ENCODE peak calls at places on chromosomes 3 and 15, in four cellular contexts. B, R, T and N are unnamed samples.

GRCh38 chr15:99029358-99029871 is 21.8 kb upstream of the PGPEP1L start:
- DNase-seq in B (no peak), R (no peak), T (no peak), N (no peak)

GRCh38 chr3:47152578-47152977 is 11.3 kb downstream of the SETD2 start:
- DNase-seq in B (no peak), R (no peak), T (no peak), N (no peak)

GRCh38 chr15:79942656-79943481 is 28.1 kb downstream of the BCL2A1 start:
- DNase-seq in B (no peak), R (peak), T (no peak), N (no peak)

GRCh38 chr3:42612928-42613327 is 12.4 kb downstream of the NKTR start:
- DNase-seq in B (no peak), R (no peak), T (no peak), N (no peak)

GRCh38 chr3:53342353-53342752 is 5.0 kb downstream of the DCP1A start:
- DNase-seq in B (no peak), R (peak), T (no peak), N (no peak)

GRCh38 chr15:39465843-39466242 is 115.0 kb upstream of the THBS1 start:
- DNase-seq in B (no peak), R (no peak), T (no peak), N (no peak)

GRCh38 chr15:100740105-100740504 is 137.7 kb downstream of the ASB7 start:
- DNase-seq in B (no peak), R (no peak), T (no peak), N (no peak)

GRCh38 chr15:48710952-48711495 is 65.5 kb upstream of the FBN1 start:
- DNase-seq in B (no peak), R (no peak), T (no peak), N (no peak)

GRCh38 chr15:40906947-40907802 is 12.9 kb downstream of the VPS18 start:
- DNase-seq in B (no peak), R (no peak), T (no peak), N (peak)

GRCh38 chr3:46127503-46127902 is 80.6 kb downstream of the CCR1 start:
- DNase-seq in B (peak), R (peak), T (no peak), N (no peak)

GRCh38 chr15:58582150-58582549 is 150.4 kb downstream of the LIPC start:
- DNase-seq in B (no peak), R (no peak), T (no peak), N (no peak)

GRCh38 chr3:113252553-113252952 is 41.2 kb downstream of the BOC start:
- DNase-seq in B (no peak), R (no peak), T (no peak), N (no peak)

GRCh38 chr3:184737641-184738518 is 26.0 kb upstream of the MAGEF1 start:
- DNase-seq in B (no peak), R (no peak), T (no peak), N (no peak)

GRCh38 chr15:100241572-100242479 is 99.9 kb downstream of the ADAMTS17 start:
- DNase-seq in B (peak), R (peak), T (peak), N (no peak)

GRCh38 chr3:46730819-46731218 is 13.2 kb upstream of the PRSS50 start:
- DNase-seq in B (no peak), R (no peak), T (no peak), N (no peak)

GRCh38 chr3:194269610-194270145 is 81.5 kb downstream of the CPN2 start:
- DNase-seq in B (no peak), R (no peak), T (no peak), N (no peak)

GRCh38 chr15:43469867-43470266 is 23.1 kb downstream of the TP53BP1 start:
- DNase-seq in B (no peak), R (no peak), T (no peak), N (no peak)

GRCh38 chr3:123586131-123586530 is 1.3 kb upstream of the HACD2 start:
- DNase-seq in B (peak), R (peak), T (no peak), N (peak)

GRCh38 chr15:40471778-40472130 is 970 bp downstream of the CHST14 start:
- DNase-seq in B (peak), R (no peak), T (no peak), N (no peak)

GRCh38 chr15:39171944-39172368 is 408.9 kb upstream of the THBS1 start:
- DNase-seq in B (peak), R (peak), T (peak), N (no peak)

GRCh38 chr15:89693696-89694095 is 3.1 kb downstream of the WDR93 start:
- DNase-seq in B (no peak), R (no peak), T (no peak), N (no peak)

GRCh38 chr3:72974956-72975355 is 21.7 kb upstream of the PPP4R2 start:
- DNase-seq in B (no peak), R (no peak), T (no peak), N (no peak)

GRCh38 chr3:72972706-72973030 is 23.9 kb upstream of the PPP4R2 start:
- DNase-seq in B (no peak), R (no peak), T (no peak), N (no peak)

GRCh38 chr3:72973786-72974185 is 22.8 kb upstream of the PPP4R2 start:
- DNase-seq in B (no peak), R (no peak), T (no peak), N (no peak)

GRCh38 chr3:72970942-72971341 is 25.7 kb upstream of the PPP4R2 start:
- DNase-seq in B (no peak), R (no peak), T (no peak), N (no peak)

DNA sequence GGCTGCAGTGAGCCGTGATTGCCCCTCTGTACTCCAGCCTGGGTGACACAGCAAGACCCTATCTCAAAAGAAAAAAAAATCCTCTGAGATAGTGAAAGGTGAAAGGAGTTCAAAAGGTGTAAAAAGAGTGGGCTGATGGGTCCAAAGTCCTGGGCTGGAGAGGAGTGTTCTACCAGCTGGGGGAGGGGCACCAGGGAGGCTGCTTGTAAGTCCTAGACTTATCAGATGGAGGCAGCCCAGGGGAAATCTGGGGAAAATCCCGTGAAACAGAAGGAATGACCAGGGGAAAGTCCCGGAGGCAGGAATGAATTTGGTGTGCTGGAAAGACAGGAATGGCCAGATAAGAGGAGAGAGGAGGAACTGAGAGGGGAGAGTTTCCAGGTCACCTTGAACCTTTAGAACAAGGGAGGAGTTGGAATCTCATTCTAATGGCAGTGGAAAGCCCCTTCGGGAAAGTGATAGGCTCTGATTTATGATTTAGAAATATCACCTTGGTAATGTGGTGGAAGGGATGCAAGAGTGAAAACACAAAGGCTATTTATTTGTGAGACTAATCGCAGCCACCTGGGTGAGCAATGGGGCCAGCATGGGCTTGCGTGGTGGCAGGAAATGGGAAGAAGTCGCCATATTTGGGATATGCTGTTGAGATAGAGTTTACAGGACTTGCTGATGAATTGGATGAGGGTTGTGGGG is 23.4 kb upstream of the PPP4R2 start:
- DNase-seq in B (peak), R (no peak), T (no peak), N (no peak)
- H3K27ac ChIP-seq in B (peak), R (no peak), T (no peak), N (no peak)

DNA sequence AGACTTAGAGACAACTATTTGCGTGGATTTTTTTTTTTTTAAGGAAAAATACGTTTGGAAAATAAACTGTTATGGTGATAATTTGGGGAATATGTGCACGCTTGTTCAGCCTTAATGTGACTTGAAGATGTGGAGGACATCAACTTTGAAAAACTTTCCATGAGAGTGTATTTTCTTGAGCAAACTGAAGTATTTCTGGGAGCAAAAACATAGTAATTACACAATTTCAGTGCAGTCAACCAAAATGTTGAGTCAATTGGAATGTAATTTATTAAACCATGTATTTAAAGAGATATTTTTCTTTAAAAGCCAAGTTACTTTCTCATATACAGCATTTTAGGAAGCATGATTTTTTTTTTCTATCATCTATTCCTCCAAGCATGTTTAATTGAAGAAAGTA is 80.3 kb upstream of the FLNB start:
- DNase-seq in B (no peak), R (no peak), T (no peak), N (no peak)
- H3K27ac ChIP-seq in B (no peak), R (no peak), T (no peak), N (no peak)

GRCh38 chr15:62393196-62393595 is 228.1 kb upstream of the C2CD4B start:
- DNase-seq in B (no peak), R (no peak), T (no peak), N (no peak)

GRCh38 chr15:62392411-62392810 is 227.3 kb upstream of the C2CD4B start:
- DNase-seq in B (peak), R (peak), T (no peak), N (no peak)

GRCh38 chr15:62391565-62392262 is 226.6 kb upstream of the C2CD4B start:
- DNase-seq in B (peak), R (peak), T (no peak), N (no peak)

GRCh38 chr15:62390793-62391543 is 225.9 kb upstream of the C2CD4B start:
- DNase-seq in B (peak), R (peak), T (no peak), N (no peak)

DNA sequence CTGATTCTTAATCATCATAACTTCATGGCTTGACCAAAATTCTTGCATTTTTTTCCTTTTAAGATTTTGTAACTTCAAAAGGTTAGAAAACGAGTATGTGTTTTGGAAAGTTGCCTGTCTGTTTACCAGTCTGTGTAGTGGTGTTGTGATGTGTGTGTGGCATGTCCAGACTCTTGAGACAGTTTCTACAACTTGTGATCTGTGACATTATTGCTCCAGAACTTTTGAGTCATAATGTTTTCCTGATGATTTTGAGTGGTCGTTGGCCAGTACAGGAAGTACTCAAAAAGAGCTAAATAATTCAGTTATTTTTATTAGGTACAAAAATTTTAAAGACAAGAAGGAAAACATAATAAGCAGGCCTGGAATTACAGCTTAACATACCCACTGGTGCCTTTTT is 229.0 kb upstream of the C2CD4B start:
- DNase-seq in B (no peak), R (no peak), T (no peak), N (no peak)
- H3K27ac ChIP-seq in B (no peak), R (no peak), T (no peak), N (no peak)

GRCh38 chr3:32113566-32113965 is 7.1 kb downstream of the GPD1L start:
- DNase-seq in B (no peak), R (no peak), T (no peak), N (no peak)
- H3K27ac ChIP-seq in B (no peak), R (no peak), T (no peak), N (no peak)

DNA sequence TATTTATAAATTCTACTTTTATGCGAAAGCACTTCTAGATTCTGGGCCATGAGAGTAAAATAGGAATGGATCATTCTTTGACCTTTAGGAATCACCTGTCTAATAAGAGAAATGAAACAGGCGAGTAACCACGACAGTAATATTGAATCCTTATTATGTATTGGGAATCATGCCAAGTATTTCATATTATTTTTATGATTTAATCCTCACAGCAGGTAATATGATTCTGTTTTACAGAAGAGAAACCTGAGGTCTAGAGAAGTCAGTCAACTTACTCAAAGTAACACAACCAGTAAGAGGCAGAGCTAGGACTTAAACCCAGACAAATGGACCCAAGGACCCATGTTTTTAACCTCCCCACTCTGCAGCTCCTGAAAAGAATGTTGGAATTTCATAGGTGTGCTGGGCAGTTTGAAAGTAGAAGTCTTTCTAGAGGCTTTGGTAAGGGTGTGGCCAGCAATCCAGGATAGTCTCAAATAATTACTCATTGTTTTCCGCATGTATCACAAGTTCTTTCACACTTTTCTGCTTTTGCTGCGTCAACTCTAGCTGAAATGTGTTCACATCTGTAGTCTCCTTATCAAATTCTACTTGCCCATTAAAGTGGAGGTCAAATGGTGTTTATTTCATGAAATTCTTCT is 181.7 kb downstream of the TPRG1 start:
- DNase-seq in B (no peak), R (peak), T (no peak), N (no peak)
- H3K27ac ChIP-seq in B (no peak), R (peak), T (no peak), N (no peak)